ENCODE peak calls at places on chromosomes 6 and 20, in four cellular contexts. H is CD8-positive, alpha-beta T cell; V is endothelial cell of umbilical vein; G is tibial artery. W is an unnamed sample.

GRCh38 chr6:29451471-29452193 is 5.2 kb downstream of the OR11A1 start:
- DNase-seq in H (no peak), V (no peak), G (no peak), W (no peak)

GRCh38 chr6:160028487-160029275 is 59.8 kb downstream of the IGF2R start:
- DNase-seq in H (no peak), V (no peak), G (no peak), W (no peak)

GRCh38 chr6:87104657-87105056 is 9.8 kb upstream of the CGA start:
- DNase-seq in H (no peak), V (no peak), G (no peak), W (no peak)

GRCh38 chr6:4480788-4481725 is 295.1 kb upstream of the CDYL start:
- DNase-seq in H (no peak), V (no peak), G (no peak), W (no peak)

GRCh38 chr6:170447561-170447930 is 105.6 kb downstream of the PSMB1 start:
- DNase-seq in H (no peak), V (no peak), G (no peak), W (no peak)

GRCh38 chr6:92231220-92231701 is 1188.1 kb downstream of the EPHA7 start:
- DNase-seq in H (no peak), V (no peak), G (no peak), W (no peak)

GRCh38 chr20:13839421-13840092 is 54.7 kb downstream of the NDUFAF5 start:
- DNase-seq in H (no peak), V (no peak), G (no peak), W (no peak)

GRCh38 chr6:47042238-47042843 is at the start of gene ADGRF1:
- DNase-seq in H (no peak), V (no peak), G (no peak), W (no peak)

GRCh38 chr6:110999634-111000270 is 17.9 kb downstream of the RPF2 start:
- DNase-seq in H (no peak), V (peak), G (no peak), W (no peak)

GRCh38 chr20:45911486-45912343 is at the start of gene PLTP:
- DNase-seq in H (peak), V (peak), G (peak), W (no peak)

GRCh38 chr6:11921017-11921438 is 91.1 kb upstream of the HIVEP1 start:
- DNase-seq in H (no peak), V (peak), G (peak), W (no peak)

GRCh38 chr6:119148102-119148824 is 69.8 kb upstream of the FAM184A start:
- DNase-seq in H (no peak), V (peak), G (peak), W (no peak)

GRCh38 chr6:156928972-156929371 is 151.8 kb downstream of the ARID1B start:
- DNase-seq in H (no peak), V (no peak), G (no peak), W (no peak)

GRCh38 chr6:163392533-163392932 is 22.0 kb upstream of the QKI start:
- DNase-seq in H (no peak), V (peak), G (peak), W (no peak)

GRCh38 chr6:36642913-36643817 is 35.3 kb upstream of the CDKN1A start:
- DNase-seq in H (no peak), V (peak), G (peak), W (no peak)

GRCh38 chr20:38387953-38388352 is 41.7 kb downstream of the LBP start:
- DNase-seq in H (no peak), V (no peak), G (no peak), W (no peak)

GRCh38 chr6:135438907-135439535 is 58.5 kb downstream of the AHI1 start:
- DNase-seq in H (no peak), V (peak), G (no peak), W (no peak)

GRCh38 chr20:49306903-49307336 is 29.1 kb upstream of the ZNFX1 start:
- DNase-seq in H (no peak), V (no peak), G (no peak), W (no peak)

GRCh38 chr20:3630429-3630828 is 32.8 kb downstream of the GFRA4 start:
- DNase-seq in H (no peak), V (no peak), G (no peak), W (no peak)

GRCh38 chr20:44733341-44734069 is 12.2 kb upstream of the KCNK15 start:
- DNase-seq in H (peak), V (peak), G (peak), W (no peak)

GRCh38 chr6:108009894-108010293 is 51.9 kb upstream of the SEC63 start:
- DNase-seq in H (no peak), V (no peak), G (no peak), W (no peak)

GRCh38 chr6:5989141-5989723 is 17.5 kb downstream of the NRN1 start:
- DNase-seq in H (no peak), V (no peak), G (peak), W (no peak)

GRCh38 chr6:35240838-35241801 is 18.4 kb upstream of the ZNF76 start:
- DNase-seq in H (peak), V (peak), G (peak), W (peak)

GRCh38 chr6:41306187-41306854 is 19.8 kb upstream of the TREM1 start:
- DNase-seq in H (peak), V (peak), G (no peak), W (no peak)

GRCh38 chr20:48621256-48622078 is 206.3 kb downstream of the PREX1 start:
- DNase-seq in H (no peak), V (no peak), G (no peak), W (no peak)

GRCh38 chr20:20365593-20365992 is 2.3 kb upstream of the INSM1 start:
- DNase-seq in H (no peak), V (no peak), G (no peak), W (no peak)

GRCh38 chr20:48909910-48910309 is 11.6 kb upstream of the ARFGEF2 start:
- DNase-seq in H (no peak), V (no peak), G (no peak), W (no peak)

GRCh38 chr20:8662433-8662954 is 406.4 kb upstream of the PLCB4 start:
- DNase-seq in H (no peak), V (no peak), G (no peak), W (no peak)

GRCh38 chr20:15582146-15582776 is 991.0 kb downstream of the KIF16B start:
- DNase-seq in H (no peak), V (no peak), G (no peak), W (no peak)

GRCh38 chr20:15579703-15580102 is 993.5 kb downstream of the KIF16B start:
- DNase-seq in H (no peak), V (no peak), G (no peak), W (no peak)

DNA sequence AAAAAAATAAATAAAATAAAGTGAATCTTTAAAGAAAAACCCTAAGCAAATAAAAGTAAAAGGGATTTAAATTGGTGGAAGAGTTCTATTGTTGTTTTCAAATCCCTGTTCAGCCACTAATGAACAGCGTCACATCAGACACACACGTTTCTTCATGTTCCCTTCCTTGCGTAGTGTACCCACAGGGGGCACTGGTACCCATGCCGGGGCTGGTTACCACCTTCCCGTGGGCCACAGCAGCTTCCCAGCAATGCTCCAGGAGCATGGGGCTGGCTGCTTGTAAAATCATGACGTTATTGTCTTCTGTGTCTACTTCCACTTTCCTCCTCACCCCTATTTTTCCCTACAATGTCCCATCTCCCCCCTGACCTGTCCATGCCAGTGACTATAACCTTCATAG is 988.7 kb downstream of the KIF16B start:
- DNase-seq in H (no peak), V (no peak), G (no peak), W (no peak)
- TF ChIP-seq CTCF in H (no peak), V (no peak), G (no peak), W (no peak)

GRCh38 chr6:2917801-2918495 is 14.8 kb upstream of the SERPINB9 start:
- DNase-seq in H (no peak), V (no peak), G (no peak), W (no peak)

GRCh38 chr6:2918936-2919335 is 15.8 kb upstream of the SERPINB9 start:
- DNase-seq in H (no peak), V (no peak), G (no peak), W (no peak)

GRCh38 chr6:2916354-2916925 is 13.3 kb upstream of the SERPINB9 start:
- DNase-seq in H (no peak), V (no peak), G (no peak), W (no peak)

GRCh38 chr6:2915150-2915549 is 12.0 kb upstream of the SERPINB9 start:
- DNase-seq in H (no peak), V (no peak), G (no peak), W (no peak)

GRCh38 chr6:2917065-2917464 is 14.0 kb upstream of the SERPINB9 start:
- DNase-seq in H (no peak), V (no peak), G (no peak), W (no peak)
- TF ChIP-seq CTCF in H (no peak), V (no peak), G (no peak), W (peak)

DNA sequence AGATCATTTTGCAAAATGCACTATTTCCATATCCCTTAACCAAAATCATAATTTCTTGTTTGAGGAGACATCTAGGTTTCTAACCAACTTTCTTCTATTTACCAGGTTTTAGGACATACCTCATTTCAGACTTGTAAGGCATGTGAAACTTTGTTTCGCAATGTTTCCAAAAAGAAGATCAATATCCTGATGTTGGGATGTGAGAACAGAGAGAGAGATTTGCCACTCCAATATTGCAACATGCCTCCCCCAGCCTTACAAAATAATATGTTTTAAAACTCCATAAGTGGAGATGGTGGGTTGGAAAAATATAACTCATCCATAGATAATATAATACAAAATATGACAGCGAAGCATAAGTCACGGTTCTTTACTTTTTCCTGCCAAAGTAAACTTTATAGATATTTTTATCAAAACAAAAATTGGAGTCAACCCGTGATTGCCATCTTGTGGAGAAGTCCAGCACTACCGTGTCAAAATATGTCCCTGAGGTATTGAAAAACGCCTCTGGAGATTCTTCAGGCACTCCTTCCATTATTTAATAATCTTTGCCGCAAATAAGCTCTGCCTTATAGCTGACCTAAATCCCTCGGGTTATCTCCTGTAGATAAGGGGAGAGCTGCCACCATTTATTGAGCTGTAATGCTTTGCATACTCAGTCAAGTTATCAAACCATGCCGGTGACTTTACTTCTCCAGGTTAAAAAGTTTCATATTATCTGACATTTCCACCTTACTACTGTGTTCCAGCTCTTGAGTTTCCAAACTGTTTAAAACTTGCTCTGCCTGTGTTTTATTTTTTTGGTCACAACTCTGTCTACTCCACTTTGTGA is 534.2 kb downstream of the HACE1 start:
- DNase-seq in H (no peak), V (peak), G (no peak), W (no peak)
- TF ChIP-seq CTCF in H (no peak), V (peak), G (peak), W (peak)

GRCh38 chr20:61350500-61351250 is 98.6 kb downstream of the CDH4 start:
- DNase-seq in H (no peak), V (no peak), G (no peak), W (no peak)
- TF ChIP-seq CTCF in H (no peak), V (no peak), G (no peak), W (no peak)

GRCh38 chr20:40883097-40883496 is 145.5 kb upstream of the TOP1 start:
- DNase-seq in H (no peak), V (peak), G (no peak), W (no peak)

GRCh38 chr20:40880716-40881104 is 147.9 kb upstream of the TOP1 start:
- DNase-seq in H (no peak), V (no peak), G (no peak), W (no peak)

GRCh38 chr20:40882173-40882572 is 146.4 kb upstream of the TOP1 start:
- DNase-seq in H (no peak), V (no peak), G (no peak), W (no peak)

GRCh38 chr20:40880063-40880715 is 148.4 kb upstream of the TOP1 start:
- DNase-seq in H (no peak), V (no peak), G (no peak), W (no peak)
- TF ChIP-seq CTCF in H (no peak), V (no peak), G (no peak), W (peak)

DNA sequence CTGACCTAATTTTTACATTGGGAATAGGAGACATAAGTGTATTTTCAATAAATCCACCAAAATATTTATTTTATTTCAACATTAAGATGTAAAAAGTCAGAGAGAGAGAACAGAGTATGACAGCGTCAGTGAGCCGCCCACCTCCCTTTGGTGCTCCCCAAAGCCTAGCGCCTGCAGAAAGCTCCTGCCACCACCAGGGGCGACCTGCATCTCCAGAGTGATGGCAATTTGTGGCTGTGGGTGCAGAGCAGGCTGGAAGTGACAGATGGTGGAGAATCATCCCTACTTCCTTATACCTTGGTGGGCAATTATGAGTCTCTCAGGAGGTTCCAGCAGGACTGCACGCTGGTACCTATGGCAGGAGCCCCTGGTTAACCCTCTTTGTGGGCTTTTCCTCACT is 87.3 kb downstream of the PTPRT start:
- DNase-seq in H (no peak), V (no peak), G (no peak), W (no peak)
- TF ChIP-seq CTCF in H (no peak), V (no peak), G (no peak), W (no peak)

GRCh38 chr6:166076625-166077024 is 91.0 kb downstream of the TBXT start:
- DNase-seq in H (no peak), V (no peak), G (no peak), W (no peak)
- TF ChIP-seq CTCF in H (no peak), V (no peak), G (no peak), W (no peak)